ENCODE peak calls at places on chromosomes 5 and 9, in six cellular contexts. P is Calu3, M is cardiac fibroblast, T is progenitor cell of endocrine pancreas, V is GM13976, H is tibial nerve. G is an unnamed sample.

GRCh38 chr5:7392401-7393024 is 3.4 kb upstream of the ADCY2 start:
- DNase-seq in P (peak; percentile 18), M (peak; percentile 11), T (no peak), V (no peak), H (no peak), G (no peak)

GRCh38 chr5:68187268-68188055 is 28.1 kb upstream of the PIK3R1 start:
- DNase-seq in P (no peak), M (peak; percentile 10), T (peak; percentile 12), V (no peak), H (no peak), G (peak; percentile 7)

GRCh38 chr9:87673446-87674109 is 52.3 kb upstream of the CTSL start:
- DNase-seq in P (no peak), M (no peak), T (no peak), V (no peak), H (no peak), G (no peak)

GRCh38 chr5:80234311-80234948 is 21.4 kb downstream of the SERINC5 start:
- DNase-seq in P (no peak), M (no peak), T (no peak), V (no peak), H (no peak), G (no peak)

GRCh38 chr9:31336841-31337240 is 1047.6 kb upstream of the ACO1 start:
- DNase-seq in P (no peak), M (no peak), T (no peak), V (no peak), H (no peak), G (no peak)

GRCh38 chr9:116643691-116644090 is 43.4 kb upstream of the TRIM32 start:
- DNase-seq in P (no peak), M (no peak), T (no peak), V (no peak), H (no peak), G (no peak)

GRCh38 chr5:36688722-36689121 is 82.3 kb downstream of the SLC1A3 start:
- DNase-seq in P (peak; percentile 14), M (peak; percentile 31), T (no peak), V (no peak), H (no peak), G (no peak)

GRCh38 chr9:134060546-134060945 is 7.3 kb downstream of the BRD3 start:
- DNase-seq in P (no peak), M (no peak), T (no peak), V (no peak), H (no peak), G (no peak)

GRCh38 chr5:81788271-81788670 is 37.4 kb upstream of the SSBP2 start:
- DNase-seq in P (no peak), M (no peak), T (no peak), V (no peak), H (no peak), G (no peak)

GRCh38 chr9:93826209-93826608 is 128.9 kb downstream of the BARX1 start:
- DNase-seq in P (no peak), M (no peak), T (peak; percentile 34), V (peak; percentile 61), H (no peak), G (no peak)

GRCh38 chr9:33814816-33815215 is 2.1 kb upstream of the UBE2R2 start:
- DNase-seq in P (no peak), M (peak; percentile 27), T (no peak), V (no peak), H (no peak), G (no peak)

GRCh38 chr9:14616188-14616982 is 76.8 kb downstream of the ZDHHC21 start:
- DNase-seq in P (peak; percentile 2), M (peak; percentile 81), T (no peak), V (no peak), H (no peak), G (no peak)

GRCh38 chr5:64612349-64612961 is 77.8 kb upstream of the SHISAL2B start:
- DNase-seq in P (peak; percentile 57), M (peak; percentile 82), T (no peak), V (peak; percentile 11), H (peak; percentile 13), G (peak; percentile 54)

GRCh38 chr9:116491659-116492058 is 195.4 kb upstream of the TRIM32 start:
- DNase-seq in P (no peak), M (no peak), T (no peak), V (no peak), H (no peak), G (no peak)

GRCh38 chr9:114372971-114373591 is 14.7 kb downstream of the AKNA start:
- DNase-seq in P (no peak), M (no peak), T (no peak), V (peak; percentile 85), H (no peak), G (peak; percentile 51)

GRCh38 chr5:121175986-121176385 is 675.7 kb upstream of the FTMT start:
- DNase-seq in P (no peak), M (no peak), T (no peak), V (no peak), H (no peak), G (no peak)

GRCh38 chr5:78221964-78222451 is 72.5 kb downstream of the AP3B1 start:
- DNase-seq in P (peak; percentile 30), M (peak; percentile 47), T (no peak), V (peak; percentile 50), H (no peak), G (no peak)

GRCh38 chr9:115808108-115808507 is 345.5 kb upstream of the PAPPA start:
- DNase-seq in P (no peak), M (peak; percentile 29), T (no peak), V (no peak), H (no peak), G (no peak)

GRCh38 chr5:54651482-54652076 is 134.0 kb downstream of the SNX18 start:
- DNase-seq in P (peak; percentile 86), M (peak; percentile 56), T (no peak), V (no peak), H (peak; percentile 64), G (peak; percentile 85)

GRCh38 chr5:176541338-176542134 is 4.3 kb upstream of the RNF44 start:
- DNase-seq in P (peak; percentile 72), M (peak; percentile 22), T (no peak), V (no peak), H (no peak), G (no peak)

GRCh38 chr5:139194486-139194885 is 3.7 kb downstream of the SIL1 start:
- DNase-seq in P (no peak), M (no peak), T (no peak), V (no peak), H (no peak), G (no peak)
- TF ChIP-seq CTCF in P (no peak), M (no peak), T (no peak), V (no peak), H (no peak), G (no peak)

DNA sequence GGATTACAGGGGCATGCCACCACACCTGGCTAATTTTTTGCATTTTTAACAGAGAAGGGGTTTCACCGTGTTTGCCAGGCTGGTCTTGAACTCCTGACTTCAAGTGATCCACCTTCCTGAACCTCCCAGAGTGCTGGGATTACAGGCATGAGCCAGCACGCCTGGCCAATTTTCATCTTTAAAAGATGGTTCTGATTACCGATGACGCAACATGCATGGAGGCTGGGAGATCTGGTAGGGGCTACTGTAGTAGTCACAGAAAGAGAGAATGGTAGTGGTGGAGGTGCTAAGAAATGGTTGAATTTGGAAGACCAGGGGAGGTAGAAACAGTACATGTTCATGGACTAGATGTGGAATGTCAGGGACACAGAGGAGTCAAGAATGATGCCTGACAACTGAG is 22.4 kb upstream of the RETREG1 start:
- DNase-seq in P (no peak), M (no peak), T (no peak), V (no peak), H (no peak), G (no peak)
- TF ChIP-seq CTCF in P (no peak), M (no peak), T (no peak), V (no peak), H (no peak), G (no peak)

GRCh38 chr5:132777209-132778069 is at the start of gene SEPTIN8:
- DNase-seq in P (peak; percentile 68), M (peak; percentile 49), T (peak; percentile 35), V (peak; percentile 86), H (no peak), G (peak; percentile 50)

GRCh38 chr5:132776932-132777208 is 169 bp downstream of the SEPTIN8 start:
- DNase-seq in P (no peak), M (no peak), T (no peak), V (no peak), H (no peak), G (no peak)

GRCh38 chr5:132774896-132775295 is 2.1 kb downstream of the SEPTIN8 start:
- DNase-seq in P (no peak), M (no peak), T (no peak), V (no peak), H (no peak), G (peak; percentile 33)

GRCh38 chr5:132775439-132776076 is 1.5 kb downstream of the SEPTIN8 start:
- DNase-seq in P (no peak), M (peak; percentile 14), T (no peak), V (no peak), H (no peak), G (no peak)

DNA sequence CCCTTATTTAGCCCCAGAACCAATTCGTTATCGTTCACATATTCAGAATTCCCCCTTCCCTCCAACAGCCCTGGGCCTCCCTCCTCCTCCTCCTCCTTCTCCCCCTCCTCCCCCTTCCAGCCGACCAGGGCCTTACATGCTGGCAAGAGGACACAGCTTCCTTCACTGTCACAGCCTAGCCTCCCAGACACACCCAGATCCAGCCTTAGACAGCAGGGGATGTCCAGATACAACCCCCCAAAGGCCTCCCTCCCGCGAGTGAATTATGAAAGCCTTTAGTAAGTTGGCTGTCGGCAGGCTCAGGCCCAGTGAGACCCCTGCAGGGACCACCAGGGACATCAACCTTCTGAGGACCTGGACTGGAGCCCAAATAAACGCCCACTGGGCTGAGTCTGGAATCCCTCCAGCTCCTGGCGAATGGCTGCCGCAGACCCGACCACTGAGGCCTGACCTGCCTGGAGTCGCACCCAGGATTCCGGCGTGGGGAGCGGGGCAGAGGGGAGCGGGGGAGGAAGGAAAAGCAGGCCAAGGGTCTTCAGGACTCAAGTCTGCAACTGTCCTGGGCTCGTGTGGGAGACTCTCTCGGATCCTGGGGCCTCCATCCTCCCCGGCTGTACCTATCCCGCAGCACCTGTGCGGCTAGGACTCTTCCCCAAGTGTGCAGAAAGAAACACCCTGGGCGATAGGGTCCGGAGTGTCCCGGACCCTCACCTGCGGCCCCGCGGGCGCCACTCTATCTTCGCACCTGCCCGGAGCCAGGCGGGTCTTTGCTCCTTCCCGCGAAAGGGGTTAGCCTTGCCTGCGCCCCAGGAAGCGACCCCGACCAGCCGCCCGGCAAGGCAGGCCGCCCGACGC is 735 bp downstream of the SEPTIN8 start:
- DNase-seq in P (peak; percentile 43), M (peak; percentile 37), T (peak; percentile 16), V (peak; percentile 58), H (no peak), G (peak; percentile 48)
- TF ChIP-seq CTCF in P (no peak), M (no peak), T (peak; percentile 27), V (no peak), H (no peak), G (no peak)

GRCh38 chr9:90219548-90220118 is 423.0 kb downstream of the DIRAS2 start:
- DNase-seq in P (peak; percentile 63), M (no peak), T (no peak), V (peak; percentile 64), H (no peak), G (no peak)
- TF ChIP-seq CTCF in P (peak; percentile 74), M (no peak), T (peak; percentile 49), V (peak; percentile 57), H (peak; percentile 38), G (no peak)